ENCODE peak calls at places on chromosomes 3 and 15, in four cellular contexts. A is IMR-90, O is GM10248, Y is A549. E is an unnamed sample.
A peak's percentile ranks its signal among the peaks of the same experiment; 100 is the strongest.

GRCh38 chr15:41855121-41855941 is 16.7 kb downstream of the PLA2G4B start:
- DNase-seq in A (no peak), O (no peak), Y (no peak), E (no peak)

GRCh38 chr3:173092038-173092437 is 49.0 kb downstream of the SPATA16 start:
- DNase-seq in A (no peak), O (no peak), Y (no peak), E (no peak)

GRCh38 chr3:194256040-194256945 is 94.8 kb downstream of the CPN2 start:
- DNase-seq in A (no peak), O (no peak), Y (no peak), E (no peak)

GRCh38 chr3:33613041-33613440 is 105.0 kb downstream of the CLASP2 start:
- DNase-seq in A (no peak), O (no peak), Y (no peak), E (no peak)

GRCh38 chr3:18712713-18713575 is 287.8 kb upstream of the SATB1 start:
- DNase-seq in A (no peak), O (no peak), Y (no peak), E (no peak)

GRCh38 chr3:112358311-112358780 is 25.4 kb downstream of the CD200 start:
- DNase-seq in A (peak; percentile 7), O (no peak), Y (no peak), E (no peak)

GRCh38 chr3:197320582-197320981 is 22.2 kb upstream of the DLG1 start:
- DNase-seq in A (no peak), O (no peak), Y (no peak), E (no peak)

GRCh38 chr15:57861039-57861638 is 154.6 kb downstream of the POLR2M start:
- DNase-seq in A (peak; percentile 66), O (peak; percentile 36), Y (peak; percentile 74), E (no peak)

GRCh38 chr3:139473155-139473771 is 3.1 kb downstream of the RBP2 start:
- DNase-seq in A (no peak), O (no peak), Y (peak; percentile 11), E (no peak)

GRCh38 chr3:107662109-107662477 is 139.3 kb downstream of the BBX start:
- DNase-seq in A (peak; percentile 78), O (no peak), Y (no peak), E (no peak)

GRCh38 chr3:59212128-59212764 is 162.4 kb upstream of the CFAP20DC start:
- DNase-seq in A (peak; percentile 60), O (peak; percentile 41), Y (peak; percentile 14), E (no peak)

GRCh38 chr15:48631191-48631770 is 14.2 kb downstream of the FBN1 start:
- DNase-seq in A (peak; percentile 32), O (no peak), Y (no peak), E (no peak)

GRCh38 chr15:62886431-62887071 is 156.0 kb upstream of the TPM1 start:
- DNase-seq in A (peak; percentile 37), O (no peak), Y (peak; percentile 46), E (no peak)

GRCh38 chr15:63950911-63951481 is 95.3 kb downstream of the DAPK2 start:
- DNase-seq in A (peak; percentile 87), O (no peak), Y (no peak), E (no peak)

GRCh38 chr3:18868911-18869689 is 279.2 kb upstream of the KCNH8 start:
- DNase-seq in A (no peak), O (no peak), Y (no peak), E (no peak)

GRCh38 chr3:133114198-133114597 is 76.0 kb downstream of the TMEM108 start:
- DNase-seq in A (peak; percentile 21), O (no peak), Y (no peak), E (no peak)

GRCh38 chr3:53254190-53254809 is 1.5 kb downstream of the TKT start:
- DNase-seq in A (no peak), O (no peak), Y (no peak), E (no peak)

GRCh38 chr3:141959921-141960554 is 83.6 kb downstream of the ATP1B3 start:
- DNase-seq in A (peak; percentile 78), O (no peak), Y (no peak), E (no peak)

GRCh38 chr3:31290046-31290445 is 242.7 kb upstream of the STT3B start:
- DNase-seq in A (no peak), O (no peak), Y (no peak), E (no peak)

GRCh38 chr3:45442679-45443214 is 54.4 kb downstream of the LARS2 start:
- DNase-seq in A (no peak), O (no peak), Y (no peak), E (no peak)

GRCh38 chr15:69958494-69959134 is 139.1 kb downstream of the TLE3 start:
- DNase-seq in A (no peak), O (no peak), Y (peak; percentile 31), E (no peak)

GRCh38 chr15:63719281-63719680 is 114.5 kb downstream of the HERC1 start:
- DNase-seq in A (no peak), O (no peak), Y (no peak), E (no peak)

GRCh38 chr15:42911058-42911592 is 9.5 kb downstream of the TTBK2 start:
- DNase-seq in A (peak; percentile 46), O (no peak), Y (no peak), E (no peak)

GRCh38 chr3:112778298-112779008 is 68.2 kb downstream of the CD200R1L start:
- DNase-seq in A (peak; percentile 90), O (no peak), Y (peak; percentile 84), E (no peak)

GRCh38 chr3:194797555-194797954 is 111.9 kb downstream of the FAM43A start:
- DNase-seq in A (no peak), O (no peak), Y (no peak), E (no peak)

GRCh38 chr3:61841111-61841845 is 279.9 kb downstream of the PTPRG start:
- DNase-seq in A (peak; percentile 68), O (no peak), Y (no peak), E (no peak)

GRCh38 chr3:181715601-181716340 is 4.0 kb downstream of the SOX2 start:
- DNase-seq in A (no peak), O (no peak), Y (no peak), E (no peak)

GRCh38 chr15:67303490-67304363 is 49.1 kb downstream of the IQCH start:
- DNase-seq in A (peak; percentile 55), O (peak; percentile 30), Y (peak; percentile 76), E (no peak)

GRCh38 chr3:161345023-161345422 is 26.3 kb downstream of the SPTSSB start:
- DNase-seq in A (no peak), O (no peak), Y (no peak), E (no peak)

GRCh38 chr3:122533931-122534334 is 19.2 kb upstream of the KPNA1 start:
- DNase-seq in A (peak; percentile 87), O (peak; percentile 77), Y (peak; percentile 58), E (no peak)

GRCh38 chr15:61994216-61994615 is 66.0 kb downstream of the VPS13C start:
- DNase-seq in A (peak; percentile 86), O (no peak), Y (no peak), E (no peak)

GRCh38 chr3:194854290-194855024 is 168.8 kb downstream of the FAM43A start:
- DNase-seq in A (no peak), O (no peak), Y (no peak), E (no peak)

GRCh38 chr15:66939016-66939415 is 126.4 kb upstream of the SMAD3 start:
- DNase-seq in A (no peak), O (no peak), Y (no peak), E (no peak)

GRCh38 chr3:70006089-70006488 is 6.6 kb downstream of the SAMMSON start:
- DNase-seq in A (no peak), O (no peak), Y (no peak), E (no peak)

GRCh38 chr15:93900476-93901400 is 330.6 kb upstream of the MCTP2 start:
- DNase-seq in A (no peak), O (no peak), Y (no peak), E (no peak)

GRCh38 chr15:65525622-65526021 is 4.6 kb upstream of the HACD3 start:
- DNase-seq in A (no peak), O (no peak), Y (no peak), E (no peak)

GRCh38 chr3:46921871-46922271 is 44.4 kb downstream of the PTH1R start:
- DNase-seq in A (no peak), O (no peak), Y (no peak), E (no peak)

GRCh38 chr3:180594631-180595348 is 7.2 kb upstream of the TTC14 start:
- DNase-seq in A (peak; percentile 59), O (peak; percentile 20), Y (peak; percentile 44), E (no peak)
- TF ChIP-seq CTCF in A (peak; percentile 70), O (peak; percentile 48), Y (peak; percentile 47), E (no peak)

GRCh38 chr3:189744235-189744634 is 113.0 kb downstream of the TP63 start:
- DNase-seq in A (no peak), O (no peak), Y (no peak), E (no peak)
- TF ChIP-seq CTCF in A (no peak), O (no peak), Y (no peak), E (no peak)

DNA sequence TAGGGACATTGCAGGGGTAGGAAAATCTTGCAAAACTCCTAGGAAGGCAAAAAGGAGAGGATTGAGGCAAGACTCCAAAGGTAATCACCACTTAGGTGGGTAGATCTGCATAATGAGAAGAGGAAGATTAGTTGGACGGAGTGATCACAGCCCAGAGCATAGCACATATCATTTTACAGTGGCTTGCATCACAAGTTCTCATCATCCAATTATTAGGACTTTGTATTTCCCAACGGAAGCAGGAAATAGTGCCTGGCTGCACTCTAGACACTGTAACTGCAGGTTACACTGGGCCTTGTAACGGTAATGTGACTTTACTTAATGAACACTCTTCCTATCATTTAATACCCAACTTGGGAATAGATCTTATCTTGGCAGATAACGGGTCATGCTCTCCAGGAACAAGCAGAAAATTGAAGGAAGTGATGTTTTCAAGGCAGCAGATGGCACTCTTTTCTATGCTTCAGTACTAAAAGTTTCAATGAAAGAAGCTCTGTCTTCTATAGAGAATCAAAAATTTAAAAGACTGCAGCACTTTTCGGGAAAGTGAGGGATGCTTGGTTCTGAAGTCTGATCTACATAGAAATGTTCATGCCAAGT is 101.9 kb upstream of the KCNMB2 start:
- DNase-seq in A (no peak), O (no peak), Y (peak; percentile 1), E (no peak)
- TF ChIP-seq CTCF in A (peak; percentile 26), O (peak; percentile 34), Y (no peak), E (no peak)

GRCh38 chr15:31397851-31398661 is 71.4 kb downstream of the KLF13 start:
- DNase-seq in A (no peak), O (peak; percentile 11), Y (no peak), E (no peak)

GRCh38 chr15:31399544-31400171 is 73.0 kb downstream of the KLF13 start:
- DNase-seq in A (peak; percentile 15), O (no peak), Y (no peak), E (no peak)

GRCh38 chr15:31400222-31400927 is 73.7 kb downstream of the KLF13 start:
- DNase-seq in A (no peak), O (no peak), Y (no peak), E (no peak)

GRCh38 chr15:31398677-31399260 is 72.1 kb downstream of the KLF13 start:
- DNase-seq in A (no peak), O (no peak), Y (no peak), E (no peak)

DNA sequence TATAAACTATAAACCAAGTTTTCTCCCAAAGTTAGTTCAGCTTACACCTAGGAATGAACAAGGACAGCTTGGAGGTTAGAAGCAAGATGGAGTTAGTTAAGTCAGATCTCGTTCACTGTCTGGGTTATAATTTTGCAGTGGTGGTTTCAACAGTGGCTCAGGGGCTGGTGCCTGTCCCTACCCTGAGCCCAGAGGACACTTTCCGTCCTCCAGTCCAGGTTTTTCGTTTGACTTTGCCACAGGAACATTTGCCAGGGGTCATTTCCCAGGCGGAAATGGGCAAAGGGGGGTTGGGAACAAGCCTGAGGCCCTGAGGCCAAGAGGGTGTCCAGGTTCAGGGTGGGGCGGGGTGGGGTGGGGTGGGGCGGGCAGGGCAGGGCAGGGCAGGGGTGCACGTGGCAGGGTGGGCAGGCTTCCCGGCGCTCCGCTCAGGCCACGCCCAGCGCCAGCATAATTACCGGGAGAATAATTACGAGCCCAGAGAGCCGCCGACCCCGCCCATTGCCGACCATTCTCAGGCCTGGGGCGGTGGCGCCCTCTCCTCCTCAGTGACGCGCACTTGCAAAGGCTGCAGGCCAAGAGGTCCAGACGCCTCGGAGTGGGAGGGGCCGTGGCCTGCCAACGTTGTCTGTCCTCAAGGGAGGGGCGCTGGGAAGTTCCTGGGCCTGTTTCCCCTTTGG is 70.4 kb downstream of the KLF13 start:
- DNase-seq in A (peak; percentile 26), O (peak; percentile 43), Y (peak; percentile 92), E (no peak)
- TF ChIP-seq CTCF in A (no peak), O (peak; percentile 6), Y (peak; percentile 15), E (no peak)

E was measured in mesothelial cell of epicardium.